ENCODE peak calls at places on chromosomes 11 and 22, in six cellular contexts. T is K562, Y is GM12891, X is HepG2, Z is H1, S is GM12878. W is an unnamed sample.

GRCh38 chr11:12807621-12808020 is 133.4 kb downstream of the TEAD1 start:
- DNase-seq in T (no peak), Y (no peak), X (no peak), S (no peak), Z (no peak), W (no peak)

GRCh38 chr11:34346551-34346950 is 11.3 kb downstream of the ABTB2 start:
- DNase-seq in T (no peak), Y (no peak), X (no peak), S (no peak), Z (no peak), W (no peak)

GRCh38 chr22:23591846-23592245 is 11.8 kb upstream of the IGLL1 start:
- DNase-seq in S (no peak), Z (no peak), X (no peak), T (no peak), Y (no peak), W (no peak)

GRCh38 chr11:74182635-74183034 is 11.5 kb downstream of the PPME1 start:
- DNase-seq in Y (no peak), T (no peak), S (no peak), X (no peak), Z (no peak), W (no peak)

GRCh38 chr11:2533642-2534115 is 88.9 kb downstream of the KCNQ1 start:
- DNase-seq in X (peak), S (no peak), T (peak), Y (peak), Z (peak), W (no peak)

GRCh38 chr11:613369-613968 is 2.3 kb downstream of the IRF7 start:
- DNase-seq in X (no peak), T (peak), Z (peak), Y (peak), S (no peak), W (peak)

GRCh38 chr11:78256962-78257361 is 68.2 kb downstream of the USP35 start:
- DNase-seq in T (peak), Y (no peak), X (no peak), Z (no peak), S (no peak), W (no peak)

GRCh38 chr22:39520874-39521857 is 804 bp downstream of the ATF4 start:
- DNase-seq in Y (no peak), Z (no peak), S (no peak), T (peak), X (no peak), W (peak)

GRCh38 chr11:33172996-33173395 is 11.7 kb upstream of the CSTF3 start:
- DNase-seq in X (peak), T (no peak), S (no peak), Z (no peak), Y (no peak), W (no peak)

GRCh38 chr22:21823740-21824438 is 43.6 kb downstream of the MAPK1 start:
- DNase-seq in Y (no peak), Z (no peak), T (peak), X (no peak), S (no peak), W (no peak)

GRCh38 chr11:125123194-125123946 is 11.9 kb upstream of the TMEM218 start:
- DNase-seq in T (no peak), X (no peak), Y (no peak), S (no peak), Z (no peak), W (no peak)

GRCh38 chr11:57500526-57500925 is 15.0 kb downstream of the SLC43A1 start:
- DNase-seq in X (no peak), Z (no peak), Y (no peak), T (no peak), S (no peak), W (no peak)

GRCh38 chr11:69962152-69962551 is 116.0 kb upstream of the ANO1 start:
- DNase-seq in X (no peak), Y (no peak), S (no peak), T (peak), Z (no peak), W (no peak)

GRCh38 chr11:104830080-104830479 is 68.2 kb downstream of the CASP12 start:
- DNase-seq in T (no peak), X (no peak), S (no peak), Z (no peak), Y (no peak), W (no peak)

DNA sequence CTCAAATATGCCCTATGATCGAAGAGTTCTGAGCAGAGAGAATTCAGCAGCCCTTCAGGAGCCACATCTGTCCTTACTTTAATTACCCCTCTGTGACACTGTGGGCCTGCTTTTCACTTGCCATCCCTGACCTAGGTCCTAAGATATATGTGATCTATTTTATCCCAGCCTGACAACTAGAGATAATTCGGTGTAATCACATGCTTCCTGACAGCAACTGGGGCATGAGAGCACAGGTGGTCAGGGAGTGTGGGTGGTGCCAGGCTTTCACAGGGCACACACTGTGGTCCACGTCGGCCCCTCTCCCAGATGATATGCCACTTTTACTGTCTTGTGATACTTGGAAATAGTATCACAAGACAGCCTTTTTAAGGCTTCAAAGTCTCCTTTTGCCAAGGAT is 3.9 kb downstream of the TUBA8 start:
- DNase-seq in X (no peak), Y (no peak), Z (no peak), T (no peak), S (no peak), W (no peak)
- TF ChIP-seq POLR2A in X (no peak), Y (no peak), Z (no peak), T (no peak), S (no peak), W (no peak)

GRCh38 chr22:30578481-30578880 is 4.0 kb upstream of the GAL3ST1 start:
- DNase-seq in Z (no peak), T (no peak), S (no peak), Y (no peak), X (no peak), W (no peak)
- TF ChIP-seq POLR2AphosphoS5 in Z (no peak), T (no peak), S (no peak), Y (no peak), X (no peak), W (no peak)

DNA sequence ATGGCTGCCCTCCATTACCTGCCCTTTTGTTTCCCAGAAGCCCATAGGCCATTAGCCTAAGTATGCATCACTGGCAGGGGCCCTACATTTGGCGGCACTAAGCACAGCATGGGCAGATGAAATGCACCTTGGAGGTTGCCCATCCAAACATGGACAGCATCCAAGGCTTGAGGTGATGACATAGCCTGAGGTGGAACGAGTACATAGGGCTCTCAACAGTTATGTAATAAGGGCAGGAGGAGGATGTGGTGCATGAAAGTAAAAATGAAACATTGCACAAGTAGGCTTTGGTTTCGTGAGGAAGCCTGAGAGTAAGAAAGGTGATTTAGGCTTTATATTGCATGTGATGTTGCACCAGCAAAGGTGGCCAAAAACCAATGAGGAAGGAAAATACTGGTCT is 148.1 kb downstream of the FAM76B start:
- DNase-seq in Y (peak), S (peak), T (no peak), X (no peak), Z (no peak), W (peak)
- TF ChIP-seq TAF1 in Y (no peak), S (no peak), T (no peak), X (no peak), Z (no peak), W (no peak)

GRCh38 chr11:65915821-65916251 is 3.0 kb downstream of the C11orf68 start:
- DNase-seq in Y (no peak), Z (no peak), X (peak), S (no peak), T (peak), W (no peak)

GRCh38 chr11:65915101-65915820 is 3.6 kb downstream of the C11orf68 start:
- DNase-seq in Y (no peak), X (no peak), Z (no peak), T (no peak), S (no peak), W (no peak)

GRCh38 chr11:65912840-65913239 is 6.0 kb downstream of the C11orf68 start:
- DNase-seq in X (no peak), Z (no peak), S (no peak), Y (no peak), T (no peak), W (no peak)

GRCh38 chr11:65907878-65908277 is 7.7 kb upstream of the FOSL1 start:
- DNase-seq in X (no peak), S (no peak), Y (no peak), T (no peak), Z (no peak), W (no peak)

GRCh38 chr11:65911682-65912568 is 6.9 kb downstream of the C11orf68 start:
- DNase-seq in S (no peak), T (peak), Z (no peak), Y (no peak), X (no peak), W (no peak)
- TF ChIP-seq POLR2A in S (no peak), T (no peak), Z (no peak), Y (no peak), X (no peak), W (no peak)

W was measured in GM12892.